ENCODE peak calls at places on chromosome 5, in four cellular contexts. One of them, this sample, is unnamed.

GRCh38 chr5:26470439-26470838 is 567.9 kb downstream of the CDH9 start:
- DNase-seq in right lobe of liver: no peak
- DNase-seq in astrocyte of the spinal cord: no peak
- DNase-seq in fibroblast of villous mesenchyme: no peak
- DNase-seq in this sample: no peak

GRCh38 chr5:139954022-139954421 is 89.1 kb downstream of the NRG2 start:
- DNase-seq in astrocyte of the spinal cord: no peak
- DNase-seq in right lobe of liver: no peak
- DNase-seq in fibroblast of villous mesenchyme: no peak
- DNase-seq in this sample: no peak

GRCh38 chr5:142886211-142886610 is 116.0 kb downstream of the ARHGAP26 start:
- DNase-seq in right lobe of liver: no peak
- DNase-seq in fibroblast of villous mesenchyme: peak
- DNase-seq in astrocyte of the spinal cord: no peak
- DNase-seq in this sample: no peak

GRCh38 chr5:142904421-142904820 is 134.2 kb downstream of the ARHGAP26 start:
- DNase-seq in right lobe of liver: no peak
- DNase-seq in fibroblast of villous mesenchyme: no peak
- DNase-seq in astrocyte of the spinal cord: no peak
- DNase-seq in this sample: no peak

GRCh38 chr5:757931-758697 is 26.4 kb downstream of the ZDHHC11B start:
- DNase-seq in right lobe of liver: peak
- DNase-seq in fibroblast of villous mesenchyme: no peak
- DNase-seq in astrocyte of the spinal cord: no peak
- DNase-seq in this sample: no peak

GRCh38 chr5:109877670-109878045 is 187.9 kb downstream of the MAN2A1 start:
- DNase-seq in astrocyte of the spinal cord: no peak
- DNase-seq in right lobe of liver: no peak
- DNase-seq in fibroblast of villous mesenchyme: no peak
- DNase-seq in this sample: no peak

GRCh38 chr5:134095887-134096589 is 18.4 kb upstream of the TCF7 start:
- DNase-seq in astrocyte of the spinal cord: no peak
- DNase-seq in right lobe of liver: peak
- DNase-seq in fibroblast of villous mesenchyme: no peak
- DNase-seq in this sample: peak

GRCh38 chr5:98307811-98308210 is 465.7 kb upstream of the RGMB start:
- DNase-seq in fibroblast of villous mesenchyme: peak
- DNase-seq in right lobe of liver: no peak
- DNase-seq in astrocyte of the spinal cord: peak
- DNase-seq in this sample: peak

GRCh38 chr5:9589049-9589835 is 40.9 kb downstream of the TAS2R1 start:
- DNase-seq in fibroblast of villous mesenchyme: no peak
- DNase-seq in astrocyte of the spinal cord: no peak
- DNase-seq in right lobe of liver: no peak
- DNase-seq in this sample: no peak

GRCh38 chr5:40374853-40375252 is 304.9 kb upstream of the PTGER4 start:
- DNase-seq in astrocyte of the spinal cord: no peak
- DNase-seq in fibroblast of villous mesenchyme: peak
- DNase-seq in right lobe of liver: no peak
- DNase-seq in this sample: no peak

GRCh38 chr5:138386290-138386689 is 33.8 kb downstream of the KDM3B start:
- DNase-seq in fibroblast of villous mesenchyme: no peak
- DNase-seq in astrocyte of the spinal cord: no peak
- DNase-seq in right lobe of liver: no peak
- DNase-seq in this sample: no peak

GRCh38 chr5:62268239-62268638 is 37.8 kb upstream of the KIF2A start:
- DNase-seq in astrocyte of the spinal cord: no peak
- DNase-seq in right lobe of liver: no peak
- DNase-seq in fibroblast of villous mesenchyme: no peak
- DNase-seq in this sample: peak

GRCh38 chr5:142777858-142778257 is 7.7 kb downstream of the ARHGAP26 start:
- DNase-seq in fibroblast of villous mesenchyme: no peak
- DNase-seq in astrocyte of the spinal cord: no peak
- DNase-seq in right lobe of liver: no peak
- DNase-seq in this sample: no peak

GRCh38 chr5:127849891-127850290 is 146.7 kb downstream of the CCDC192 start:
- DNase-seq in right lobe of liver: no peak
- DNase-seq in fibroblast of villous mesenchyme: no peak
- DNase-seq in astrocyte of the spinal cord: no peak
- DNase-seq in this sample: no peak

GRCh38 chr5:128920345-128921215 is 44.7 kb upstream of the SLC27A6 start:
- DNase-seq in right lobe of liver: no peak
- DNase-seq in astrocyte of the spinal cord: peak
- DNase-seq in fibroblast of villous mesenchyme: peak
- DNase-seq in this sample: peak

GRCh38 chr5:154714271-154714986 is 40.7 kb upstream of the LARP1 start:
- DNase-seq in right lobe of liver: no peak
- DNase-seq in astrocyte of the spinal cord: peak
- DNase-seq in fibroblast of villous mesenchyme: peak
- DNase-seq in this sample: peak

GRCh38 chr5:39138892-39139291 is 64.7 kb upstream of the RICTOR start:
- DNase-seq in right lobe of liver: no peak
- DNase-seq in astrocyte of the spinal cord: peak
- DNase-seq in fibroblast of villous mesenchyme: peak
- DNase-seq in this sample: peak

GRCh38 chr5:180332051-180332517 is 21.1 kb downstream of the GFPT2 start:
- DNase-seq in fibroblast of villous mesenchyme: no peak
- DNase-seq in astrocyte of the spinal cord: peak
- DNase-seq in right lobe of liver: no peak
- DNase-seq in this sample: peak

GRCh38 chr5:56851258-56851941 is 36.1 kb downstream of the MAP3K1 start:
- DNase-seq in astrocyte of the spinal cord: peak
- DNase-seq in fibroblast of villous mesenchyme: peak
- DNase-seq in right lobe of liver: no peak
- DNase-seq in this sample: peak

GRCh38 chr5:170491479-170491878 is 12.3 kb upstream of the KCNIP1 start:
- DNase-seq in right lobe of liver: no peak
- DNase-seq in astrocyte of the spinal cord: peak
- DNase-seq in fibroblast of villous mesenchyme: peak
- DNase-seq in this sample: peak

GRCh38 chr5:61329729-61330128 is 2.3 kb upstream of the ZSWIM6 start:
- DNase-seq in astrocyte of the spinal cord: no peak
- DNase-seq in fibroblast of villous mesenchyme: peak
- DNase-seq in right lobe of liver: no peak
- DNase-seq in this sample: no peak

GRCh38 chr5:140317859-140318258 is 15.0 kb upstream of the PFDN1 start:
- DNase-seq in astrocyte of the spinal cord: peak
- DNase-seq in right lobe of liver: no peak
- DNase-seq in fibroblast of villous mesenchyme: no peak
- DNase-seq in this sample: peak

GRCh38 chr5:1421521-1422341 is 23.5 kb downstream of the SLC6A3 start:
- DNase-seq in right lobe of liver: peak
- DNase-seq in astrocyte of the spinal cord: no peak
- DNase-seq in fibroblast of villous mesenchyme: no peak
- DNase-seq in this sample: no peak

GRCh38 chr5:33843579-33843978 is 48.2 kb downstream of the ADAMTS12 start:
- DNase-seq in right lobe of liver: no peak
- DNase-seq in astrocyte of the spinal cord: peak
- DNase-seq in fibroblast of villous mesenchyme: peak
- DNase-seq in this sample: peak

GRCh38 chr5:88734191-88734640 is 148.8 kb downstream of the MEF2C start:
- DNase-seq in right lobe of liver: no peak
- DNase-seq in fibroblast of villous mesenchyme: no peak
- DNase-seq in astrocyte of the spinal cord: no peak
- DNase-seq in this sample: peak

GRCh38 chr5:9069650-9070049 is 476.2 kb downstream of the SEMA5A start:
- DNase-seq in astrocyte of the spinal cord: no peak
- DNase-seq in fibroblast of villous mesenchyme: peak
- DNase-seq in right lobe of liver: no peak
- DNase-seq in this sample: no peak

GRCh38 chr5:123066016-123066415 is 23.0 kb upstream of the PRDM6 start:
- DNase-seq in astrocyte of the spinal cord: no peak
- DNase-seq in right lobe of liver: no peak
- DNase-seq in fibroblast of villous mesenchyme: no peak
- DNase-seq in this sample: no peak
- TF ChIP-seq CTCF in astrocyte of the spinal cord: no peak
- TF ChIP-seq CTCF in right lobe of liver: no peak
- TF ChIP-seq CTCF in fibroblast of villous mesenchyme: no peak
- TF ChIP-seq CTCF in this sample: no peak

GRCh38 chr5:178207183-178207916 is 3.0 kb downstream of the HNRNPAB start:
- DNase-seq in fibroblast of villous mesenchyme: peak
- DNase-seq in right lobe of liver: no peak
- DNase-seq in astrocyte of the spinal cord: peak
- DNase-seq in this sample: peak
- H3K4me3 ChIP-seq in fibroblast of villous mesenchyme: no peak
- H3K4me3 ChIP-seq in right lobe of liver: no peak
- H3K4me3 ChIP-seq in astrocyte of the spinal cord: no peak
- H3K4me3 ChIP-seq in this sample: peak

DNA sequence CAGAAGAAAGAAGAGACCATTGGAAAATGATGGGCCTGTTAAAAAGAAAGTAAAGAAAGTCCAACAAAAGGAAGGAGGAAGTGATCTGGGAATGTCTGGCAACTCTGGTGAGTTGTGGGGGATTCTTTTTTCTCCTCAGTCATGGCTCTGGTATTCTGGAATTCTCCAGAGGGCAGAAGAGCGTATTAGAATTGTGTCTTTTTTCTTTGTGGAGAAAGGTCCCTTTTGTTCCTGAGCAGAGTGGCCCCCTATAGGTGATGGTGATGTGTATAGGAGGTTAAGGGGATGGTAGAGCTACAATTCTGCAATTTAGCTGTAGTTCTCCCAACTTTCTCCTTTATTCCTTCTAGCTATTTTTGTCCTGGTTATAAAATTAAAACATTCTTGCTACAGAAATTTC is 1.6 kb upstream of the DHFR start:
- DNase-seq in astrocyte of the spinal cord: no peak
- DNase-seq in right lobe of liver: no peak
- DNase-seq in fibroblast of villous mesenchyme: no peak
- DNase-seq in this sample: peak
- TF ChIP-seq CTCF in astrocyte of the spinal cord: no peak
- TF ChIP-seq CTCF in right lobe of liver: no peak
- TF ChIP-seq CTCF in fibroblast of villous mesenchyme: no peak
- TF ChIP-seq CTCF in this sample: no peak

GRCh38 chr5:95069948-95070347 is 214.9 kb downstream of the MCTP1 start:
- DNase-seq in astrocyte of the spinal cord: no peak
- DNase-seq in right lobe of liver: no peak
- DNase-seq in fibroblast of villous mesenchyme: no peak
- DNase-seq in this sample: peak

GRCh38 chr5:95068952-95069351 is 215.9 kb downstream of the MCTP1 start:
- DNase-seq in astrocyte of the spinal cord: no peak
- DNase-seq in right lobe of liver: no peak
- DNase-seq in fibroblast of villous mesenchyme: no peak
- DNase-seq in this sample: no peak

GRCh38 chr5:95070453-95070852 is 214.4 kb downstream of the MCTP1 start:
- DNase-seq in astrocyte of the spinal cord: no peak
- DNase-seq in right lobe of liver: no peak
- DNase-seq in fibroblast of villous mesenchyme: no peak
- DNase-seq in this sample: no peak

GRCh38 chr5:95066048-95066447 is 218.8 kb downstream of the MCTP1 start:
- DNase-seq in astrocyte of the spinal cord: no peak
- DNase-seq in right lobe of liver: no peak
- DNase-seq in fibroblast of villous mesenchyme: no peak
- DNase-seq in this sample: no peak

DNA sequence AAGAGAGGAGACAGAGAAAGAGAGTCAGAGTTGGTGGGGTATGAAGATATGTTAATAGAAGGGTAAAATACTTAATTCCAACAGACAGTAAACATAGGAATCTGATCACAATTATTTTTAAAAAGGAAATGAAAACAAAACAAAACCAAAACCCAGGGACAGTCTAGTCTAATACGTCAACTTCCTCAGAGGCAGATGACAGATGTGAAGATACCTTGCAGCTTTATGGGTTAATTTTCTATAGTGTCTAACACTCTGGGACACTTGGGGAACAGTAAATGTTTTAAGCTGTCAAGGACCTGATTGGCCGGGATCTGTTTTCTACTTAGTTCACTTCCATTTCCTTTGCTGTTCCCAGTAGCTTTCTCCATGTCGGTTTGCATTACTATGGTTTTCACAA is 216.6 kb downstream of the MCTP1 start:
- DNase-seq in fibroblast of villous mesenchyme: no peak
- DNase-seq in right lobe of liver: no peak
- DNase-seq in astrocyte of the spinal cord: no peak
- DNase-seq in this sample: no peak
- H3K4me3 ChIP-seq in fibroblast of villous mesenchyme: no peak
- H3K4me3 ChIP-seq in right lobe of liver: no peak
- H3K4me3 ChIP-seq in astrocyte of the spinal cord: no peak
- H3K4me3 ChIP-seq in this sample: no peak

DNA sequence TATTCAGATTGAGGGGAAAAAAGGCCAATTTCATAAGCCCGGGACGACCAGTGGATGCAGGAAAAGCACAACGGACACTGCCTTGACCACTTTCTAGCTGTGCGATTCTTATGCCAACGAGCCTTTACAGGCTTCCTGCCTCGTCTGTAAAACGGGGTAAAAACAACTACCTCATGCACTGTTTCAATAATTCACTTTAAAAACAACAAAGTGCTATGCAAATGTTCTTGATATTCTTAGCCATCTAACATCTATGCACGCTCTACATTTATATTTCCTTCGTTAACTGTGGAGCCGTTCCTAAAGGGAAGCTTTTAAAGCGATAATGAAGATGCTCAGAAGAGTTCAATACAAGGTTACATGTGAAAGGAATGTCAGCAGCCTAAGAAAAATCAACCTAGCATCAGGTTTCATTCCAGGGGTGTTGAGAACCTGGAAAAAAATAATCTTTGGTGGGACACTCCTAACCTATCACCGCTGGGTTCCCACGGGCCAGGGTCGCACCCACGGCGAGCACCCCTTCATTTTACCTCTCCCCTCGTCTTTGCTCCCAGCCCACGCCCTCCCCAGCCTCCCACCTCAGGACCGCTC is 995 bp downstream of the ARSB start:
- DNase-seq in fibroblast of villous mesenchyme: no peak
- DNase-seq in right lobe of liver: no peak
- DNase-seq in astrocyte of the spinal cord: no peak
- DNase-seq in this sample: peak
- TF ChIP-seq CTCF in fibroblast of villous mesenchyme: no peak
- TF ChIP-seq CTCF in right lobe of liver: no peak
- TF ChIP-seq CTCF in astrocyte of the spinal cord: no peak
- TF ChIP-seq CTCF in this sample: no peak

DNA sequence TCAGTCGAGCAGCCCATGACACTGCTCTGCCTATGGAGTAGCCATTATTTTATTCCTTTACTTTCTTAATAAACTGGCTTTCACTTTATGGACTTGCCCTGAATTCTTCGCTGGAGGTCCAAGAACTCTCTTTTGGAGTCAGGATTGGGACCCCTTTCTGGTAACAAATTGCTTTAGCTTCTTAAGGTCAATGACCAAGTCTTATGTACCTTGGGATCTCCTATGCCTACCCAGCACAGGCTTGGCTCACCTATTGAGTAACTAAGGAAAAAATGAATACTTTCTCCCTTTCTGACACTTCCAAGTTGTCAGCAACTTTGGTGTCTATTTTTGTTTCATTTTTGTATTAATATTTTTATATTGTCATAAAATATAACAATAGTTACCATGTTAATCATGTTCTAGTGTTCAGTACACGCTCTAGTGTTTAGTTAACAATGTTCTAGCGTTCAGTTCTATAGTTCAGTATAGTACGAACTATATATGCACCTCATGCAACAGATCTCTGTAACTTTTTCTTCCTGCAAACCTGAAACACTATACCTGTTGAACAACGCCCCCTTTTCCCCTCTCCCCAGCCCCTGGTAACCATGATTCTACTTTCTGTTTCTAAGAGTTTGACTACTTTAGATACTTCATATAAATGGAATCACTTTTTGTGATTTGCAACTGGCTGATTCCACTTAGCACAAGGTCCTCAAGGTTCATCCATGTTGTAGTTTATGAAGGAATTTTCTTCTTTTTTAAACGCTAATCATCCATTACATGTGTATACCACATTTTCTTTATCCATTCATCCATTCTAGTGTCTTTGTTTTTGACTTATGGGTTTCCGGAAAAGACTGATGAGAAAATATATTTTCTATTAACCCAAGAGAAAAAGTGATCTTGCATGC is 1.8 kb upstream of the RHOBTB3 start:
- DNase-seq in fibroblast of villous mesenchyme: no peak
- DNase-seq in astrocyte of the spinal cord: no peak
- DNase-seq in right lobe of liver: no peak
- DNase-seq in this sample: no peak
- H3K4me3 ChIP-seq in fibroblast of villous mesenchyme: no peak
- H3K4me3 ChIP-seq in astrocyte of the spinal cord: no peak
- H3K4me3 ChIP-seq in right lobe of liver: no peak
- H3K4me3 ChIP-seq in this sample: no peak